ENCODE peak calls at places on chromosomes 4 and X, in ten cellular contexts. O is neural crest cell, E is GM20000, G is A549, B is anterior cingulate cortex, S is IMR-90, L is H7, H is activated T-cell treated with anti-CD3 and anti-CD28 coated beads for 24 hours, P is fibroblast of gingiva, C is AG10803. Z is an unnamed sample.

GRCh38 chr4:2254665-2255500 is 7.0 kb downstream of the MXD4 start:
- DNase-seq in O (no peak), E (no peak), G (no peak), B (no peak), S (no peak), L (peak), H (no peak), P (no peak), C (no peak), Z (no peak)

GRCh38 chrX:136725446-136726104 is 55.2 kb downstream of the ARHGEF6 start:
- DNase-seq in O (no peak), E (no peak), G (no peak), B (no peak), S (peak), L (no peak), H (no peak), P (peak), C (peak), Z (no peak)

GRCh38 chr4:156829194-156829593 is 142.4 kb downstream of the PDGFC start:
- DNase-seq in O (no peak), E (no peak), G (no peak), B (no peak), S (peak), L (no peak), H (no peak), P (peak), C (peak), Z (no peak)

GRCh38 chr4:22237155-22237751 is 278.6 kb downstream of the ADGRA3 start:
- DNase-seq in O (peak), E (no peak), G (no peak), B (no peak), S (peak), L (peak), H (peak), P (no peak), C (no peak), Z (no peak)

GRCh38 chrX:136065044-136065671 is 79.9 kb downstream of the SLC9A6 start:
- DNase-seq in O (no peak), E (no peak), G (no peak), B (peak), S (peak), L (no peak), H (no peak), P (peak), C (peak), Z (no peak)

GRCh38 chr4:38328963-38329729 is 334.9 kb upstream of the KLF3 start:
- DNase-seq in O (no peak), E (no peak), G (no peak), B (no peak), S (no peak), L (no peak), H (no peak), P (no peak), C (no peak), Z (no peak)

GRCh38 chr4:39259571-39260330 is 77.4 kb downstream of the WDR19 start:
- DNase-seq in O (no peak), E (no peak), G (no peak), B (no peak), S (peak), L (no peak), H (no peak), P (peak), C (peak), Z (no peak)

GRCh38 chrX:20265726-20266681 is 705 bp downstream of the RPS6KA3 start:
- DNase-seq in O (peak), E (peak), G (peak), B (peak), S (peak), L (peak), H (peak), P (peak), C (peak), Z (no peak)

GRCh38 chr4:28062562-28062961 is 1201.9 kb downstream of the STIM2 start:
- DNase-seq in O (no peak), E (no peak), G (no peak), B (no peak), S (no peak), L (no peak), H (no peak), P (no peak), C (no peak), Z (no peak)

GRCh38 chr4:150720973-150721518 is 139.1 kb downstream of the MAB21L2 start:
- DNase-seq in O (no peak), E (peak), G (no peak), B (no peak), S (peak), L (no peak), H (no peak), P (peak), C (no peak), Z (no peak)

GRCh38 chr4:90456891-90457290 is 329.7 kb downstream of the CCSER1 start:
- DNase-seq in O (no peak), E (no peak), G (no peak), B (no peak), S (no peak), L (no peak), H (no peak), P (no peak), C (no peak), Z (no peak)

GRCh38 chr4:182937268-182938208 is 20.4 kb upstream of the DCTD start:
- DNase-seq in O (no peak), E (no peak), G (no peak), B (no peak), S (peak), L (no peak), H (no peak), P (no peak), C (no peak), Z (no peak)

GRCh38 chr4:116180056-116180690 is 905.2 kb downstream of the TRAM1L1 start:
- DNase-seq in O (no peak), E (peak), G (peak), B (no peak), S (no peak), L (no peak), H (no peak), P (no peak), C (no peak), Z (no peak)

GRCh38 chr4:123102897-123103489 is 180.6 kb upstream of the NUDT6 start:
- DNase-seq in O (no peak), E (peak), G (peak), B (no peak), S (peak), L (peak), H (no peak), P (peak), C (peak), Z (peak)

GRCh38 chrX:23668335-23668734 is 1.0 kb downstream of the PRDX4 start:
- DNase-seq in O (no peak), E (no peak), G (no peak), B (no peak), S (no peak), L (no peak), H (no peak), P (peak), C (no peak), Z (no peak)

GRCh38 chrX:133473451-133473850 is 58.2 kb upstream of the GPC4 start:
- DNase-seq in O (no peak), E (no peak), G (no peak), B (no peak), S (no peak), L (no peak), H (no peak), P (no peak), C (no peak), Z (no peak)

GRCh38 chr4:21209854-21210253 is 509.6 kb downstream of the PACRGL start:
- DNase-seq in O (no peak), E (no peak), G (no peak), B (no peak), S (no peak), L (no peak), H (no peak), P (no peak), C (no peak), Z (no peak)

GRCh38 chr4:28251831-28252230 is 1391.2 kb downstream of the STIM2 start:
- DNase-seq in O (no peak), E (no peak), G (no peak), B (no peak), S (no peak), L (no peak), H (no peak), P (no peak), C (no peak), Z (no peak)

GRCh38 chr4:16225996-16226815 is at the start of gene TAPT1:
- DNase-seq in O (peak), E (peak), G (peak), B (peak), S (peak), L (peak), H (peak), P (peak), C (peak), Z (peak)

GRCh38 chrX:13646154-13646549 is 6.8 kb upstream of the TCEANC start:
- DNase-seq in O (peak), E (peak), G (peak), B (peak), S (peak), L (peak), H (no peak), P (peak), C (peak), Z (no peak)

GRCh38 chrX:9337056-9337455 is 127.8 kb upstream of the TBL1X start:
- DNase-seq in O (no peak), E (no peak), G (no peak), B (peak), S (peak), L (no peak), H (no peak), P (peak), C (peak), Z (no peak)

GRCh38 chrX:68599256-68600152 is 48.0 kb upstream of the STARD8 start:
- DNase-seq in O (no peak), E (no peak), G (peak), B (no peak), S (peak), L (peak), H (no peak), P (no peak), C (peak), Z (peak)

GRCh38 chr4:153255233-153255632 is 51.0 kb downstream of the TRIM2 start:
- DNase-seq in O (no peak), E (no peak), G (no peak), B (no peak), S (no peak), L (no peak), H (no peak), P (no peak), C (no peak), Z (no peak)

GRCh38 chr4:148315049-148315448 is 127.2 kb downstream of the NR3C2 start:
- DNase-seq in O (no peak), E (no peak), G (no peak), B (no peak), S (peak), L (no peak), H (no peak), P (no peak), C (peak), Z (no peak)